ENCODE peak calls at places on chromosomes 16 and 17, in four cellular contexts. T, Q, P and Z are unnamed samples.

GRCh38 chr16:89031715-89032659 is 55.0 kb upstream of the CBFA2T3 start:
- DNase-seq in T (no peak), Q (no peak), P (no peak), Z (no peak)

GRCh38 chr17:43393944-43394482 is 4.8 kb upstream of the ARL4D start:
- DNase-seq in T (peak; percentile 84), Q (peak; percentile 93), P (peak; percentile 98), Z (no peak)

GRCh38 chr17:28967240-28968135 is 16.2 kb upstream of the PHF12 start:
- DNase-seq in T (no peak), Q (peak; percentile 28), P (peak; percentile 58), Z (no peak)

GRCh38 chr17:29572691-29573557 is 4.4 kb downstream of the TP53I13 start:
- DNase-seq in T (no peak), Q (peak; percentile 80), P (peak; percentile 67), Z (no peak)

GRCh38 chr17:67995568-67996191 is 589 bp downstream of the C17orf58 start:
- DNase-seq in T (no peak), Q (peak; percentile 16), P (peak; percentile 59), Z (no peak)

GRCh38 chr17:82458885-82459424 is 414 bp downstream of the NARF start:
- DNase-seq in T (no peak), Q (peak; percentile 31), P (peak; percentile 52), Z (no peak)

GRCh38 chr16:31352344-31353115 is 2.4 kb upstream of the ITGAX start:
- DNase-seq in T (no peak), Q (no peak), P (no peak), Z (no peak)

GRCh38 chr16:50004239-50004638 is 20.8 kb upstream of the CNEP1R1 start:
- DNase-seq in T (no peak), Q (no peak), P (no peak), Z (no peak)

GRCh38 chr17:73546770-73547345 is 97.4 kb downstream of the SDK2 start:
- DNase-seq in T (no peak), Q (peak; percentile 18), P (peak; percentile 79), Z (no peak)

GRCh38 chr17:48995871-48996695 is 1.1 kb upstream of the IGF2BP1 start:
- DNase-seq in T (no peak), Q (no peak), P (peak; percentile 96), Z (no peak)

GRCh38 chr16:55052335-55053070 is 121.8 kb downstream of the IRX5 start:
- DNase-seq in T (no peak), Q (peak; percentile 2), P (no peak), Z (no peak)

GRCh38 chr16:70703041-70703834 is 17.4 kb upstream of the MTSS2 start:
- DNase-seq in T (peak; percentile 75), Q (peak; percentile 47), P (peak; percentile 70), Z (no peak)

GRCh38 chr17:15436399-15437369 is 30.7 kb downstream of the CDRT4 start:
- DNase-seq in T (no peak), Q (peak; percentile 87), P (peak; percentile 62), Z (peak; percentile 15)

GRCh38 chr16:49494386-49495150 is 121.0 kb downstream of the C16orf78 start:
- DNase-seq in T (peak; percentile 5), Q (no peak), P (no peak), Z (no peak)

GRCh38 chr16:4692460-4693295 is 684 bp upstream of the NUDT16L1 start:
- DNase-seq in T (no peak), Q (peak; percentile 7), P (peak; percentile 46), Z (no peak)

GRCh38 chr17:80364091-80364691 is 50.8 kb upstream of the ENDOV start:
- DNase-seq in T (no peak), Q (peak; percentile 11), P (peak; percentile 65), Z (no peak)

GRCh38 chr17:61396586-61397085 is 3.0 kb upstream of the TBX2 start:
- DNase-seq in T (no peak), Q (no peak), P (no peak), Z (no peak)

GRCh38 chr17:61398721-61399130 is 917 bp upstream of the TBX2 start:
- DNase-seq in T (no peak), Q (no peak), P (no peak), Z (no peak)

GRCh38 chr17:61395983-61396585 is 3.6 kb upstream of the TBX2 start:
- DNase-seq in T (no peak), Q (no peak), P (peak; percentile 39), Z (no peak)

GRCh38 chr17:61395409-61395982 is 4.1 kb upstream of the TBX2 start:
- DNase-seq in T (no peak), Q (no peak), P (peak; percentile 68), Z (no peak)

DNA sequence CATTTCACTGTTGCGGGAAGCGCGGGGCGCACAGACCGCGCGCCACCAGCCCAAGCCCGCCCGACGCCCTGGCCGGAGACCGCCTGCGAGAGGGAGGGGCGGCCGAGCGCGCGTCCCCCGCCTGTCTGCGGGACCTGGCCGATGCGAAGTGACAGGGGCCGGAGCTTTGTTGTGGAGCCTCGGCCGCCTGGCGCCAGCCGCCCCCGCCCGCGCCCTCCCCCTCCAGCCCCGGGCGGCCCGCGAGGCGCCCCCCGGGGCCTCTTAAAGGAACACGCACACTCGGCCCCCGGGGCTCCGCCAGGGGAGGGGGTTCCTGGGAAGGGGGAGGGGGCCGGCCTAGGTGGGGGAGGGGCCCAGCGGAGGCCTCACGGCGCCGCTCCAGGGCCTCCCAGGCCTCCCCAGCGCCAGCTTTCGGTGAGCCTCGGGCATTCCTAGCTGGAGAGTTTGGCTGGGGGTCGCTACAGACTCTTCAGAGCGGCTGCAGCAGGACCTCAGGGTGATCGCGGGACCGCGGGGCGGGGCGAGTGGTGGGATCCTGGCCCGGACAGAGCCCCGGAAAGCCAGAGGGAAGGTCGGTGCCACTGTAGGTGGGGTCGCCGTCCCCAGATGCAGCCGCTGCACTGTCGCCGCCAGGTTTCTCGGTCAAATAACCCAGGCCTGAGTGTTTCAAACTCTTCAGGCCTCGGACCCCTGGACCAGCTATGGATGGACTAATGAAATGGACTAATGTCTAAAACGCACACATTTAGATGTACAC is 2.4 kb upstream of the TBX2 start:
- DNase-seq in T (no peak), Q (peak; percentile 30), P (peak; percentile 67), Z (no peak)
- H3K4me3 ChIP-seq in T (no peak overlapping the region), Q (peak overlapping the region; percentile 63), P (peak overlapping the region; percentile 47), Z (peak overlapping the region; percentile 75)

GRCh38 chr17:55248077-55248476 is 16.7 kb upstream of the HLF start:
- DNase-seq in T (no peak), Q (no peak), P (no peak), Z (no peak)

GRCh38 chr17:55249861-55250260 is 14.9 kb upstream of the HLF start:
- DNase-seq in T (no peak), Q (no peak), P (no peak), Z (no peak)

GRCh38 chr17:55242481-55242880 is 22.3 kb upstream of the HLF start:
- DNase-seq in T (no peak), Q (no peak), P (no peak), Z (no peak)

GRCh38 chr17:55246583-55246982 is 18.2 kb upstream of the HLF start:
- DNase-seq in T (no peak), Q (no peak), P (no peak), Z (no peak)

DNA sequence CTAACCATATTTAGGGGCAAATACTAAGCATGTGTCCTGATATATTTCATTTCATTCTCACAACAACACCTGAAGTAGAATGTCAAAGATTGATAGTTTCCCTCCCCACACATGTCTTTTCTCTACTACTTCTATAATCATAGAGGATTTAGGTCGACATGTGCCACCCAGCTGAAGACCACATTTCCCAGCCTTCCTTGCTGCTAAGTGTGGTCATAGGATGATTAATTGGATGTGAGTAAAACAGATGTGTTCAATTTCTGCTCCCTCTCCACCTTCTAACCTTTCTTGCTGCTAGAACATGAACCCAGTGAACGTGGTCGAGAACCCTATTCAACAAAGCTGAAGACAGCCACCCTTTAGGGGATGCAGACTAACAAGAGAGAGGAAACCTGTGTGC is 18.8 kb upstream of the HLF start:
- DNase-seq in T (no peak), Q (no peak), P (no peak), Z (no peak)
- H3K4me3 ChIP-seq in T (no peak overlapping the region), Q (no peak overlapping the region), P (no peak overlapping the region), Z (no peak overlapping the region)

DNA sequence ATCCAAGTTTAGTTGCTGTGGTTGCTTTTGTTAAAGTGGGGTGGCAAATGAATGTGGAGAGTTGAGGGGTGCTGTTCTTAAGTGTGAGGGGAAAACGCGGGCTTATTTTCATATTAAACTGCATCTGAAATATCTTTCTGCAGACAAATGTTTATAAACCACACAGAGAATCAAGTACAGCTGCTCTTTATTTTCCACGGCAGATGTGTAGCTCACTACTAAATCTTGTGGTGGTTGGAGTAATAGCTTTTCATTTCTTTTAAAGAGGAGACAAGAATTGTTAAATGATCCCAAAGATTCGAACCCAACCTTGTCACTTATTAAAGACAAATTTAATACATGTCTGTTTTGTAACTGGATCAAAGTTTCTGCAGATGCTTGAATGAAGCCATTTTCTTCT is 2.1 kb downstream of the CLTC start:
- DNase-seq in T (no peak), Q (no peak), P (no peak), Z (no peak)
- H3K4me3 ChIP-seq in T (peak overlapping the region; percentile 99), Q (peak overlapping the region; percentile 89), P (peak overlapping the region; percentile 95), Z (peak overlapping the region; percentile 96)

DNA sequence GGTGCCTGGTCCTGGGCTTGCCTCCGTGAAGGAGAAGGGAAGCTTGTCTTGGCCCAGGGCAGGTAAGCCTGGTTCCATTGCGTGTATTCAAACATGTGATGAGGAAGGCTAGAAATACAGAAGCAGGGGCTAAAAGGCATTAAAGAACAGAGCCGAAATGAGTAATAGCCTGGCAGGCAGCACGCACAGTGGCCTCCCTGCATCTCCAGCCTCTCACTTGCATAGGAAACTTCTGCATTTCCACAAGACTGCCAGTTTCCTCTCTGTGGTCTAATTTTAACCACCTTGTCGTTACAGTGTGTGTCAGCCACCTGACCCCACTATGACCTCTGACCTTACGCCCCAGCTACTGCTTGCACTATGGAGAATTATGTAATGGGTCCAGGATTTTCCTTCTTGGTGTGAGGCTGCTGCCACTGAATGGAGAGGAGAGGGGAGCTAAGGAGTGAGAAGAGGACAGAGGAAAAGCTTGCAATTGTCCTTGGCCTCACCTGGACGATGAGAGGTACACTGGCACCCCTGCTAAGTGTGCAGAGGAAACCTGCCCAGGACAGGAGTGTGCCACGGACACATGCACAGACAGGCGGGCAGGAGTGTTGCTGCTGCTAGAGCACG is 32.8 kb downstream of the HIC1 start:
- DNase-seq in T (no peak), Q (peak; percentile 44), P (no peak), Z (no peak)
- H3K4me3 ChIP-seq in T (no peak overlapping the region), Q (no peak overlapping the region), P (no peak overlapping the region), Z (no peak overlapping the region)

GRCh38 chr17:76365256-76365903 is 11.7 kb upstream of the PRPSAP1 start:
- DNase-seq in T (no peak), Q (no peak), P (peak; percentile 51), Z (no peak)
- H3K4me3 ChIP-seq in T (no peak overlapping the region), Q (no peak overlapping the region), P (no peak overlapping the region), Z (no peak overlapping the region)

GRCh38 chr16:85062728-85063336 is 35.2 kb downstream of the KIAA0513 start:
- DNase-seq in T (no peak), Q (no peak), P (no peak), Z (no peak)

GRCh38 chr16:85066346-85066885 is 38.8 kb downstream of the KIAA0513 start:
- DNase-seq in T (no peak), Q (no peak), P (no peak), Z (no peak)

GRCh38 chr16:85064186-85064585 is 36.6 kb downstream of the KIAA0513 start:
- DNase-seq in T (no peak), Q (no peak), P (no peak), Z (no peak)

GRCh38 chr16:85067024-85067423 is 39.4 kb downstream of the KIAA0513 start:
- DNase-seq in T (no peak), Q (no peak), P (no peak), Z (no peak)

DNA sequence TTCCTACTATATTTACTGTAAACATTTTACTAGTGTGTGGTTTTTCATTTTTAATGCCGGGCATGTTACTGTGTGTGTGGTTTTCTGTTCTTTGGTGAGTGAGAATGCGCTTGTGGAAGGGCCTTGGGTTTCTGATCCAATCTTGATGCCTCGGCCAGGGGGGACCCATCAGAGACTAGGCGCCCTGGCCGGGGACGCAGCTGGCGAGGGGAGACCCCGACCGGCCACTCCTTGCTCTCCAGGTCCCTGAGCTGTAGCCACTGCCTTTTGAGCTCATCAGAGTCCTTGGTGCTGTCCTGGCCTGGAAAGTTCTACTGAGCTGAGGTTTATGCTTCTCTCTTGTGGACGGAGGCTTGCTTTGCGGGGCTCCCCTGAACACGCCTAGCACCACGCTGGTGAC is 37.5 kb downstream of the KIAA0513 start:
- DNase-seq in T (no peak), Q (no peak), P (no peak), Z (no peak)
- H3K4me3 ChIP-seq in T (no peak overlapping the region), Q (no peak overlapping the region), P (no peak overlapping the region), Z (no peak overlapping the region)